ENCODE peak calls at places on chromosomes 16 and 17, in six cellular contexts. Y is lung, P is ascending aorta, S is foreskin fibroblast, G is kidney epithelial cell, I is IMR-90. B is an unnamed sample.

GRCh38 chr16:89285381-89285780 is 67.9 kb downstream of the ZNF778 start:
- DNase-seq in P (no peak), G (no peak), I (no peak), Y (no peak), S (no peak), B (no peak)

GRCh38 chr17:57899822-57900221 is 50.0 kb upstream of the MRPS23 start:
- DNase-seq in I (no peak), S (peak), P (no peak), Y (peak), G (no peak), B (no peak)

GRCh38 chr17:67290994-67291362 is 46.0 kb upstream of the HELZ start:
- DNase-seq in P (no peak), I (no peak), G (no peak), S (no peak), Y (no peak), B (no peak)

GRCh38 chr16:27028713-27029112 is 38.0 kb upstream of the C16orf82 start:
- DNase-seq in I (no peak), Y (no peak), S (no peak), P (no peak), G (no peak), B (no peak)

GRCh38 chr17:53234138-53234537 is 588.6 kb upstream of the KIF2B start:
- DNase-seq in Y (no peak), G (no peak), I (no peak), P (no peak), S (no peak), B (no peak)

GRCh38 chr17:1928976-1929375 is 96.2 kb downstream of the RTN4RL1 start:
- DNase-seq in P (no peak), Y (no peak), S (no peak), I (no peak), G (no peak), B (no peak)

GRCh38 chr16:21190599-21190998 is 20.8 kb downstream of the ZP2 start:
- DNase-seq in Y (no peak), G (no peak), S (peak), I (peak), P (no peak), B (no peak)

GRCh38 chr16:11602321-11602720 is 15.6 kb upstream of the LITAF start:
- DNase-seq in Y (no peak), G (no peak), P (no peak), I (no peak), S (no peak), B (no peak)

GRCh38 chr17:759964-760363 is 7.9 kb upstream of the GEMIN4 start:
- DNase-seq in S (no peak), Y (no peak), G (no peak), P (no peak), I (no peak), B (no peak)

GRCh38 chr17:77426676-77427386 is 286.1 kb downstream of the SEC14L1 start:
- DNase-seq in P (peak), I (no peak), S (no peak), Y (no peak), G (no peak), B (no peak)

GRCh38 chr17:42270596-42270995 is 5.6 kb downstream of the STAT5B start:
- DNase-seq in I (no peak), S (no peak), G (no peak), Y (no peak), P (no peak), B (no peak)

DNA sequence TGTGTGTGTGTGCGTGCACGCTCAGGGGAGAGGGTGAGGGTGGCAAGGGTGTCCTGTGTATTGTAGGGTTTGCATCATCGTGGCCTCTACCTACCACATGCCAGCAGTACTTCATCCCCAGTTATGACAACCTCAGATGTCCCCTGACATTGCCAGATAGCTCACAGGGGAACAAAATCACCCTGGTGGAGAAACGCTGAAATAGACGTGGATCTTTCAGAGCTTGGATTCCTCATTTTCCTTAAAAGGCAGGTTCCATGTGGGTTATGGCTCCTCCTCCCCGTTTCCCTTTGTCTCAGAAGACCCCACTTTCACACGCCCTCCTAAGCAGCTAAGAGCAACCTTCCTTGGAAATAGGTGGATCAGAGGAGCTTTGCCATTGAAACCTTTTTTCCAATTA is 75.2 kb upstream of the IRX3 start:
- DNase-seq in G (no peak), I (no peak), S (no peak), Y (no peak), P (no peak), B (no peak)
- TF ChIP-seq CTCF in G (no peak), I (no peak), S (no peak), Y (no peak), P (no peak), B (no peak)

GRCh38 chr17:35666070-35666469 is 65.4 kb upstream of the RASL10B start:
- DNase-seq in S (peak), G (no peak), P (no peak), I (peak), Y (no peak), B (no peak)

GRCh38 chr17:35664685-35665084 is 66.8 kb upstream of the RASL10B start:
- DNase-seq in Y (no peak), I (no peak), P (no peak), S (no peak), G (no peak), B (no peak)

GRCh38 chr17:35655303-35655702 is 68.2 kb downstream of the AP2B1 start:
- DNase-seq in G (no peak), S (no peak), P (no peak), I (no peak), Y (no peak), B (no peak)

GRCh38 chr17:35665662-35666061 is 65.8 kb upstream of the RASL10B start:
- DNase-seq in I (no peak), Y (no peak), G (no peak), S (no peak), P (no peak), B (no peak)

GRCh38 chr17:35660902-35661301 is 70.5 kb upstream of the RASL10B start:
- DNase-seq in I (no peak), G (no peak), P (no peak), S (no peak), Y (no peak), B (no peak)
- TF ChIP-seq CTCF in I (no peak), G (no peak), P (peak), S (no peak), Y (no peak), B (no peak)

DNA sequence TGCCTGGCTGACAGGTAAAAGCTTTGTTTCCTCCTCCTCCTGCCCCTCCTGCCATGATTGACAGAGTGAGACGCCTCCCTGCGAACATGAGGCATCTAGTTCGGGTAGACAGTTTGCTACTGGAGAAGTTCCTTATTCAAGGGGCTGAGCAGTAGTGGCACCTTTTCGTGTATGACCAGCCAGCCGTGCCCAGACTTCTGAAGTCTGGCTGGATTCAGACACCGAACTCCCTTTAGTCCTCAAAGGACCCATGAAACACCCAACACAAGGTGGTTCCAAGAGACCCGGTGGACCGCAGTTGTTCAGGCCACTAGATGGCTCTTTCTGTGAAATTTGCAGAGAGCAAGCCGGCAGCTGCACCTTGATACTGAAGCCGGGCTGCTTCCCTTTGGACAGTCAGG is 192.8 kb downstream of the XYLT1 start:
- DNase-seq in P (no peak), G (no peak), S (no peak), Y (no peak), I (peak), B (no peak)
- TF ChIP-seq CTCF in P (peak), G (peak), S (peak), Y (no peak), I (peak), B (peak)

GRCh38 chr16:10122026-10122425 is 60.2 kb downstream of the GRIN2A start:
- DNase-seq in S (no peak), I (no peak), G (no peak), P (no peak), Y (no peak), B (no peak)
- TF ChIP-seq CTCF in S (no peak), I (no peak), G (no peak), P (no peak), Y (no peak), B (no peak)

GRCh38 chr16:87276926-87277325 is 40.3 kb downstream of the C16orf95 start:
- DNase-seq in G (no peak), Y (no peak), P (no peak), S (no peak), I (no peak), B (no peak)

GRCh38 chr16:87276091-87276561 is 41.1 kb downstream of the C16orf95 start:
- DNase-seq in G (no peak), Y (no peak), S (no peak), I (no peak), P (no peak), B (no peak)

GRCh38 chr16:87279094-87279658 is 38.0 kb downstream of the C16orf95 start:
- DNase-seq in I (no peak), Y (no peak), G (no peak), S (no peak), P (no peak), B (no peak)

GRCh38 chr16:87274808-87275207 is 42.4 kb downstream of the C16orf95 start:
- DNase-seq in I (peak), P (no peak), G (no peak), Y (no peak), S (peak), B (no peak)

GRCh38 chr16:87278191-87279093 is 38.8 kb downstream of the C16orf95 start:
- DNase-seq in I (peak), P (peak), S (peak), Y (peak), G (no peak), B (no peak)
- TF ChIP-seq CTCF in I (peak), P (peak), S (peak), Y (peak), G (peak), B (peak)

DNA sequence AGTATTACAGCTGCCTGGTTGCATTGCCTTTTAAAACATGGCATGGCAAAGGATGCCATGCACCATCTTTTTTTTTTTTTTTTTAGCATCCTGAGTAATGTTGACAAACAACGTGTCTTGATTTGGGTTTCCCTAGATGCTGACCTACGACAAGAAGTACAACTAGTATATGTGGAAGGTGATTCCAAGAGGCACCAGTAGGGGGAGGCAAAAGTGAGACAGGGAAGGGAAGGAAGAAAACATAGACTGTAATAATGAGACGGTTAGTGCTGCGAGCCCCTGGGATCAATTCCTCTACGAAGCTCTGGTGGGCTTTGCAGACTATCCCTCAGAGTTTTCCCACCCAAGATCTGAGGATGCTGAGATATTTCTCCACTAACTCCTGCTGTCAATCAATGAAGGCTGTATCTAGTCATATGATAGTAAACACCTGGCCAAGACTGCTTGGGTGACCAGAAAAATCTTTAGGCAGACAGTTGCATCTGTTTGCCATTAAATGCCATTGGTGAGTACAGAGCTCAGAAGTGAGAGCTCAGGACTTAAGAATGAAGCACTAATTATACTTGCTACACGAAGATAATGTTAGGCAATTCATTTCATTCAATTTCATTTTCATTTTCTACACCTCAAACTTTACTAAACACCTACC is 458.6 kb upstream of the GOT2 start:
- DNase-seq in I (peak), P (no peak), G (no peak), S (peak), Y (no peak), B (no peak)
- TF ChIP-seq CTCF in I (peak), P (peak), G (peak), S (peak), Y (peak), B (no peak)

DNA sequence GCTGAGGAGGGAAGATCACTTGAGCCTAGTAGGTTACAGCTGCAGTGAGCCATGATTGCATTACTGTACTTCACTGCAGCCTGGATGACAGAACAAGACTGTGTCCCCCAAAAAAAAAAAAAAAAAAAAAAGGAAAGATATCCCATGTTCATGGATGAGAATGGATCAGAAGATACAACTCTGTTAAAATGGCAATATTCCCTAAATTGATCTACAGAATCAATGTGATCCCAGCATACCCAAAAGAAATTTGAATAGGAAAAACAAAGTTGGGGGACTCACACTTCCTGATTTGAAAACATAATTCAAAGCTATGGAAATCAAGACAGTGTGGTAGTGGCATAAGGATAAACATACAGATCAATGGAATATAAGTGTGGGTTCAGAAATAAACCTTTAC is 12.7 kb upstream of the KANSL1 start:
- DNase-seq in Y (no peak), S (no peak), P (no peak), G (no peak), I (no peak), B (no peak)
- TF ChIP-seq CTCF in Y (no peak), S (no peak), P (no peak), G (no peak), I (no peak), B (no peak)

DNA sequence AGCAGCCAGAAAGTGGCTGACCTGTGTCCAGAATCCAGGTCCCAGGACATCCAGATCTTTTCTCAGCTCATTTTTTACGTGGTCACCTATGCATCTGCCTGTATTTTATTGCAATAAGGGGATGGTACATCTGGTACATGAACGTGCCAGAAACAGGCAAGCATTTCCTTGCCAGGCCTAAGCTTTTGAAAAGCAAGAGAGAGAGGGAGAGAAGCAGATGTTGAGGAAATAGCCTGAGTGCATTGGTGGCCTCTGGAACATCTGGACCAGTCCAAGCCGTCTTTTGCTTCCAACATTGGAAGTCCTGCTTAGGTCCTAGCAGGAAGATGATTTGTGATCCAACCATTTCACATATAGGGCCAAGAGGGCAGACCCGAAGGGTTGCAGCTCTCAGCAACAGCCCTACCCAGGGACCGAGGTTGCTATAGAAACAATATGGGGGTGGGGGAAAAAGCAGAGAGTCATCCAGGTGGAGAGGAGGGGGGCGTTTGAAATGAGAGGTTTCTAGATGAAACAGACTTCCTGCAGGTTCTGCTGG is 61.5 kb downstream of the SHISA6 start:
- DNase-seq in S (no peak), P (no peak), I (no peak), G (no peak), Y (no peak), B (peak)
- TF ChIP-seq CTCF in S (no peak), P (no peak), I (no peak), G (no peak), Y (no peak), B (no peak)

DNA sequence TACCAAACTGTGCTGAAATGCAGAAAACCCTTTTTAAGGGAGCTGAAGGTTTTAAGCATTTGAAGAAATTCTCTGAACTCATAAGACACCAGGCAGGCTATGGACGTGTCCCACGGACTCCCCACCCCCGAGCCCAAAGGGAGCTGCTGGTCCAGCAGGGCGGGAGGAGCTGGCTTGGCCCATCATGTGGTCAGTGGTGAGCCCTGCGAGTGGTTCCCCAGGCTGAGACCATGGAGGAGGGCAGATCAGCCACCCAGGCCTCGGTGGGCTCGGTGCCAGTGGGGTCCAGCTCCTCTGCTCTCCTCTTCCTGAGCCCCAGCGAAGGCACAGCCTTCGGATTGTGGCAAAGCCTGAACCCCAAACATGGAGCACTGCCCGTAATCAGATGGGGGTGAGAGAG is 27.0 kb downstream of the LGALS3BP start:
- DNase-seq in Y (no peak), S (no peak), I (no peak), G (no peak), P (no peak), B (no peak)
- TF ChIP-seq CTCF in Y (no peak), S (no peak), I (no peak), G (no peak), P (no peak), B (no peak)

GRCh38 chr17:76107507-76107906 is 3.9 kb upstream of the EXOC7 start:
- DNase-seq in Y (no peak), S (no peak), I (no peak), G (no peak), P (no peak), B (no peak)
- TF ChIP-seq CTCF in Y (no peak), S (no peak), I (no peak), G (peak), P (no peak), B (no peak)

B was measured in esophagus muscularis mucosa.